ENCODE peak calls at places on chromosomes 2 and 18, in eight cellular contexts. One of them, this sample, is unnamed. For H3K4me1, the result is how much of the 10 kb centered on the place peaks cover.

GRCh38 chr2:166627893-166628292 is 133.8 kb upstream of the SCN7A start:
- DNase-seq in upper lobe of left lung: no peak
- DNase-seq in sigmoid colon: no peak
- DNase-seq in transverse colon: no peak
- DNase-seq in IMR-90: peak
- DNase-seq in right lobe of liver: no peak
- DNase-seq in Peyer's patch: no peak
- DNase-seq in ovary: no peak
- DNase-seq in this sample: no peak

GRCh38 chr2:228268756-228269155 is 87.3 kb upstream of the SPHKAP start:
- DNase-seq in IMR-90: no peak
- DNase-seq in ovary: no peak
- DNase-seq in sigmoid colon: no peak
- DNase-seq in Peyer's patch: no peak
- DNase-seq in transverse colon: no peak
- DNase-seq in upper lobe of left lung: no peak
- DNase-seq in right lobe of liver: no peak
- DNase-seq in this sample: no peak

GRCh38 chr18:24189007-24189528 is 50.2 kb downstream of the CABYR start:
- DNase-seq in upper lobe of left lung: no peak
- DNase-seq in Peyer's patch: no peak
- DNase-seq in ovary: no peak
- DNase-seq in right lobe of liver: no peak
- DNase-seq in transverse colon: no peak
- DNase-seq in IMR-90: peak
- DNase-seq in sigmoid colon: no peak
- DNase-seq in this sample: no peak

GRCh38 chr18:73669299-73669698 is 478.3 kb downstream of the FBXO15 start:
- DNase-seq in IMR-90: peak
- DNase-seq in right lobe of liver: no peak
- DNase-seq in ovary: no peak
- DNase-seq in sigmoid colon: no peak
- DNase-seq in Peyer's patch: no peak
- DNase-seq in upper lobe of left lung: no peak
- DNase-seq in transverse colon: no peak
- DNase-seq in this sample: no peak

GRCh38 chr2:133434962-133435668 is 133.1 kb downstream of the NCKAP5 start:
- DNase-seq in transverse colon: no peak
- DNase-seq in ovary: no peak
- DNase-seq in IMR-90: peak
- DNase-seq in upper lobe of left lung: no peak
- DNase-seq in sigmoid colon: no peak
- DNase-seq in Peyer's patch: no peak
- DNase-seq in right lobe of liver: no peak
- DNase-seq in this sample: peak

GRCh38 chr2:27377618-27378095 is 2.9 kb downstream of the ZNF513 start:
- DNase-seq in Peyer's patch: no peak
- DNase-seq in ovary: no peak
- DNase-seq in IMR-90: no peak
- DNase-seq in sigmoid colon: no peak
- DNase-seq in right lobe of liver: no peak
- DNase-seq in transverse colon: no peak
- DNase-seq in upper lobe of left lung: no peak
- DNase-seq in this sample: peak

GRCh38 chr18:22106536-22107292 is 62.7 kb upstream of the GATA6 start:
- DNase-seq in transverse colon: no peak
- DNase-seq in sigmoid colon: no peak
- DNase-seq in upper lobe of left lung: no peak
- DNase-seq in Peyer's patch: peak
- DNase-seq in IMR-90: peak
- DNase-seq in right lobe of liver: peak
- DNase-seq in ovary: no peak
- DNase-seq in this sample: no peak

GRCh38 chr2:96119981-96120720 is 3.8 kb upstream of the ADRA2B start:
- DNase-seq in Peyer's patch: no peak
- DNase-seq in ovary: no peak
- DNase-seq in sigmoid colon: no peak
- DNase-seq in IMR-90: no peak
- DNase-seq in upper lobe of left lung: no peak
- DNase-seq in right lobe of liver: no peak
- DNase-seq in transverse colon: no peak
- DNase-seq in this sample: no peak

GRCh38 chr2:172087191-172087779 is 2.0 kb downstream of the DLX1 start:
- DNase-seq in transverse colon: no peak
- DNase-seq in right lobe of liver: no peak
- DNase-seq in ovary: no peak
- DNase-seq in Peyer's patch: no peak
- DNase-seq in sigmoid colon: no peak
- DNase-seq in upper lobe of left lung: no peak
- DNase-seq in IMR-90: no peak
- DNase-seq in this sample: no peak

GRCh38 chr2:121626777-121627524 is 22.3 kb downstream of the CLASP1 start:
- DNase-seq in ovary: peak
- DNase-seq in right lobe of liver: peak
- DNase-seq in transverse colon: peak
- DNase-seq in IMR-90: peak
- DNase-seq in upper lobe of left lung: peak
- DNase-seq in Peyer's patch: no peak
- DNase-seq in sigmoid colon: peak
- DNase-seq in this sample: peak

GRCh38 chr2:190657474-190658252 is 8.8 kb downstream of the NAB1 start:
- DNase-seq in right lobe of liver: no peak
- DNase-seq in upper lobe of left lung: no peak
- DNase-seq in ovary: no peak
- DNase-seq in Peyer's patch: no peak
- DNase-seq in IMR-90: no peak
- DNase-seq in transverse colon: no peak
- DNase-seq in sigmoid colon: no peak
- DNase-seq in this sample: no peak

GRCh38 chr2:174335605-174336402 is 1.1 kb downstream of the SP9 start:
- DNase-seq in Peyer's patch: no peak
- DNase-seq in IMR-90: no peak
- DNase-seq in upper lobe of left lung: no peak
- DNase-seq in ovary: no peak
- DNase-seq in right lobe of liver: no peak
- DNase-seq in transverse colon: no peak
- DNase-seq in sigmoid colon: peak
- DNase-seq in this sample: peak

GRCh38 chr2:59182249-59182648 is 941.1 kb upstream of the FANCL start:
- DNase-seq in transverse colon: no peak
- DNase-seq in IMR-90: peak
- DNase-seq in Peyer's patch: no peak
- DNase-seq in ovary: no peak
- DNase-seq in upper lobe of left lung: no peak
- DNase-seq in right lobe of liver: no peak
- DNase-seq in sigmoid colon: no peak
- DNase-seq in this sample: peak

GRCh38 chr2:36486546-36487044 is 111.4 kb downstream of the FEZ2 start:
- DNase-seq in transverse colon: no peak
- DNase-seq in sigmoid colon: no peak
- DNase-seq in IMR-90: peak
- DNase-seq in right lobe of liver: no peak
- DNase-seq in Peyer's patch: no peak
- DNase-seq in upper lobe of left lung: no peak
- DNase-seq in ovary: no peak
- DNase-seq in this sample: no peak

GRCh38 chr2:110204408-110205385 is at the start of gene NPHP1:
- DNase-seq in Peyer's patch: peak
- DNase-seq in IMR-90: peak
- DNase-seq in ovary: peak
- DNase-seq in sigmoid colon: peak
- DNase-seq in right lobe of liver: peak
- DNase-seq in upper lobe of left lung: peak
- DNase-seq in transverse colon: peak
- DNase-seq in this sample: peak

GRCh38 chr2:100214265-100214961 is 72.0 kb upstream of the AFF3 start:
- DNase-seq in transverse colon: peak
- DNase-seq in IMR-90: no peak
- DNase-seq in right lobe of liver: peak
- DNase-seq in ovary: no peak
- DNase-seq in sigmoid colon: peak
- DNase-seq in Peyer's patch: peak
- DNase-seq in upper lobe of left lung: no peak
- DNase-seq in this sample: no peak

GRCh38 chr2:225040862-225041209 is 1.4 kb downstream of the DOCK10 start:
- DNase-seq in transverse colon: peak
- DNase-seq in ovary: peak
- DNase-seq in upper lobe of left lung: no peak
- DNase-seq in sigmoid colon: no peak
- DNase-seq in IMR-90: peak
- DNase-seq in Peyer's patch: no peak
- DNase-seq in right lobe of liver: peak
- DNase-seq in this sample: no peak

GRCh38 chr2:88018969-88019368 is 2.6 kb upstream of the RNU2-63P start:
- DNase-seq in transverse colon: no peak
- DNase-seq in ovary: no peak
- DNase-seq in Peyer's patch: no peak
- DNase-seq in sigmoid colon: no peak
- DNase-seq in right lobe of liver: no peak
- DNase-seq in upper lobe of left lung: no peak
- DNase-seq in IMR-90: no peak
- DNase-seq in this sample: no peak
- H3K4me3 ChIP-seq in transverse colon: no peak
- H3K4me3 ChIP-seq in ovary: no peak
- H3K4me3 ChIP-seq in Peyer's patch: no peak
- H3K4me3 ChIP-seq in sigmoid colon: no peak
- H3K4me3 ChIP-seq in right lobe of liver: no peak
- H3K4me3 ChIP-seq in upper lobe of left lung: no peak
- H3K4me3 ChIP-seq in IMR-90: no peak
- H3K4me3 ChIP-seq in this sample: no peak

DNA sequence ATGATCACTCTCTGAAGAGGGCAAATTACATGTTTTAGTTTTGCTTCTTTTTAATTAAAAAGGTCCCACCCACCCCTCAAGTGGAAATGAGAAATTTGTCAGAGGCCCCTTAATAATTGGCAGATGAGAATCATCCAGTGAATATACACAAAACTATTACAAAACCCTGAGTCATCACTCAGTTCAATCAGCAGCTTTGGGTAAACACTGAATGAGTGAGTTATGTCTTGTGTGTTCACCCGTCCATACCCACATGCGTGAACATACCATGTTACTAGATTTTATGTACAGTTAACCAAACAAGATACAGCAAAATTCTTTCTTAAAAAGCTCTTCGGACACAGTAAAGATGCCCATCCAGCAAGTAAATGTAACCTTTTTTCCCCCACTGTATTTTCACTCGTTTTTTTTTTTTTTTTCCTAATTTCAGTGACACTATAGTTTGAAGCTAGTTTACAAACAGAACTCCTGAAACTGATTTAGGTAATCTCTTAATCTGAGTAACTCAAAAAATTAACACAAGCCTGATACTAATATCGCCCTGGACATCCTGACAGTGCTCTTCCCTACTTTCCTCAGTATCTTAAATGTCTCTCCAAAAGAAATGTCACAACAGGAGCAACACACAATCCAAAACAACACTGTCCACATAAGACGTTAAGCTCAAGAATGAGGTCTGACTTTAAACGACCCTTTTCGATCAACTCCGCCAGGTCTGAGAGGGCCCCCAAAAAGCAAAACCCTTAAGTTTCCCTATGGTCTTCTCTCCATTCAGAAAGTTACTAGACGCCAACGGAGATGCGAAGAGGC is 1.3 kb downstream of the PSME4 start:
- DNase-seq in transverse colon: no peak
- DNase-seq in ovary: no peak
- DNase-seq in upper lobe of left lung: peak
- DNase-seq in IMR-90: peak
- DNase-seq in sigmoid colon: no peak
- DNase-seq in right lobe of liver: no peak
- DNase-seq in Peyer's patch: no peak
- DNase-seq in this sample: no peak
- TF ChIP-seq POLR2A in transverse colon: no peak
- TF ChIP-seq POLR2A in ovary: no peak
- TF ChIP-seq POLR2A in upper lobe of left lung: no peak
- TF ChIP-seq POLR2A in IMR-90: no peak
- TF ChIP-seq POLR2A in sigmoid colon: no peak
- TF ChIP-seq POLR2A in right lobe of liver: no peak
- TF ChIP-seq POLR2A in Peyer's patch: no peak
- TF ChIP-seq POLR2A in this sample: no peak

GRCh38 chr2:220956429-220956828 is 615.7 kb downstream of the EPHA4 start:
- DNase-seq in sigmoid colon: no peak
- DNase-seq in IMR-90: no peak
- DNase-seq in Peyer's patch: no peak
- DNase-seq in transverse colon: no peak
- DNase-seq in ovary: no peak
- DNase-seq in upper lobe of left lung: no peak
- DNase-seq in right lobe of liver: no peak
- DNase-seq in this sample: no peak

GRCh38 chr2:220955776-220956175 is 616.3 kb downstream of the EPHA4 start:
- DNase-seq in ovary: no peak
- DNase-seq in right lobe of liver: no peak
- DNase-seq in Peyer's patch: no peak
- DNase-seq in sigmoid colon: no peak
- DNase-seq in IMR-90: no peak
- DNase-seq in transverse colon: no peak
- DNase-seq in upper lobe of left lung: no peak
- DNase-seq in this sample: no peak

GRCh38 chr2:220961461-220961860 is 610.6 kb downstream of the EPHA4 start:
- DNase-seq in IMR-90: no peak
- DNase-seq in right lobe of liver: no peak
- DNase-seq in transverse colon: no peak
- DNase-seq in upper lobe of left lung: no peak
- DNase-seq in sigmoid colon: no peak
- DNase-seq in ovary: no peak
- DNase-seq in Peyer's patch: no peak
- DNase-seq in this sample: no peak

GRCh38 chr2:220962556-220962955 is 609.5 kb downstream of the EPHA4 start:
- DNase-seq in Peyer's patch: no peak
- DNase-seq in sigmoid colon: no peak
- DNase-seq in right lobe of liver: no peak
- DNase-seq in IMR-90: peak
- DNase-seq in ovary: no peak
- DNase-seq in upper lobe of left lung: no peak
- DNase-seq in transverse colon: no peak
- DNase-seq in this sample: no peak

GRCh38 chr2:220959391-220959802 is 612.7 kb downstream of the EPHA4 start:
- DNase-seq in upper lobe of left lung: no peak
- DNase-seq in IMR-90: peak
- DNase-seq in Peyer's patch: no peak
- DNase-seq in right lobe of liver: no peak
- DNase-seq in ovary: no peak
- DNase-seq in transverse colon: no peak
- DNase-seq in sigmoid colon: no peak
- DNase-seq in this sample: no peak
- H3K4me1 ChIP-seq in upper lobe of left lung: under half
- H3K4me1 ChIP-seq in IMR-90: under half
- H3K4me1 ChIP-seq in Peyer's patch: under half
- H3K4me1 ChIP-seq in right lobe of liver: under half
- H3K4me1 ChIP-seq in ovary: under half
- H3K4me1 ChIP-seq in transverse colon: under half
- H3K4me1 ChIP-seq in sigmoid colon: under half
- H3K4me1 ChIP-seq in this sample: under half

DNA sequence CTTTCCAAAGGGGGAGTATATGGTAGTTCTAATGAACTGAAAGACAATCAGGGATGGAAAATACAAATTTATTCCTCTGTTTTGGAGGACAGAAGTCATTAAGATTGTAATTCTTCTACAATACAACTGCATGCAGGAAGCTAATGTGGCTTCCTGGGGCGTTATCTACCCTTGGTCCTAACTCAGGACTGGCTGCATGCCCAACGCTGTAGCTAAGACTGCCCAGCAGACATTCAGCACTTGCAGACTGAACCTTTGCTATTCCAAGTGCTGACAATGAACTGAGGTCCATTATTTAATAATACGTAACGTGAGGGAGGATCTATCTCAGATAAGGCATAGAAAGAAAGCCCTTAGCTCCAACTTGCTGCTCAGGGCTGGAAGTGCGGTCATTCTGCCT is 53.2 kb downstream of the ZAP70 start:
- DNase-seq in right lobe of liver: no peak
- DNase-seq in IMR-90: no peak
- DNase-seq in Peyer's patch: no peak
- DNase-seq in transverse colon: no peak
- DNase-seq in ovary: no peak
- DNase-seq in upper lobe of left lung: no peak
- DNase-seq in sigmoid colon: no peak
- DNase-seq in this sample: peak
- H3K4me3 ChIP-seq in right lobe of liver: no peak
- H3K4me3 ChIP-seq in IMR-90: no peak
- H3K4me3 ChIP-seq in Peyer's patch: no peak
- H3K4me3 ChIP-seq in transverse colon: no peak
- H3K4me3 ChIP-seq in ovary: no peak
- H3K4me3 ChIP-seq in upper lobe of left lung: no peak
- H3K4me3 ChIP-seq in sigmoid colon: no peak
- H3K4me3 ChIP-seq in this sample: no peak